ENCODE peak calls at places on chromosomes 16 and 17, in five cellular contexts. G is non-pigmented ciliary epithelial cell; Z is stomach; V is BE2C; J is activated CD4-positive, CD25-positive, alpha-beta regulatory T cell. Q is an unnamed sample.

GRCh38 chr16:30494709-30495108 is 22.2 kb downstream of the ITGAL start:
- DNase-seq in J (no peak), G (no peak), V (no peak), Z (no peak), Q (no peak)

GRCh38 chr17:15981208-15981607 is 18.3 kb downstream of the ZSWIM7 start:
- DNase-seq in V (no peak), J (no peak), Z (no peak), G (no peak), Q (no peak)

GRCh38 chr17:77186141-77186604 is 45.4 kb downstream of the SEC14L1 start:
- DNase-seq in V (no peak), Z (no peak), G (no peak), J (no peak), Q (no peak)

GRCh38 chr16:89349947-89350633 is 132.6 kb downstream of the ZNF778 start:
- DNase-seq in J (no peak), Z (no peak), V (no peak), G (no peak), Q (no peak)

GRCh38 chr16:88934066-88934667 is 42.8 kb downstream of the CBFA2T3 start:
- DNase-seq in V (no peak), Z (no peak), J (no peak), G (no peak), Q (no peak)

GRCh38 chr17:32253117-32253611 is 12.5 kb upstream of the RHBDL3 start:
- DNase-seq in V (peak; percentile 69), J (no peak), G (peak; percentile 40), Z (peak; percentile 87), Q (peak; percentile 84)

GRCh38 chr16:56193951-56194726 is 2.9 kb downstream of the GNAO1 start:
- DNase-seq in G (peak; percentile 18), J (no peak), V (peak; percentile 96), Z (peak; percentile 67), Q (peak; percentile 85)

GRCh38 chr16:88491560-88492310 is 38.7 kb downstream of the ZFPM1 start:
- DNase-seq in G (no peak), V (peak; percentile 63), J (no peak), Z (no peak), Q (no peak)

GRCh38 chr16:20910781-20911321 is 10.3 kb downstream of the LYRM1 start:
- DNase-seq in J (no peak), G (peak; percentile 73), V (no peak), Z (no peak), Q (peak; percentile 54)

GRCh38 chr17:16439867-16440351 is 24.5 kb downstream of the TRPV2 start:
- DNase-seq in Z (no peak), G (no peak), J (no peak), V (no peak), Q (peak; percentile 52)

GRCh38 chr17:18379246-18380146 is 1.9 kb downstream of the EVPLL start:
- DNase-seq in J (no peak), G (no peak), V (no peak), Z (no peak), Q (no peak)

GRCh38 chr16:64773638-64774037 is 348.2 kb downstream of the CDH11 start:
- DNase-seq in J (no peak), G (no peak), Z (no peak), V (no peak), Q (no peak)

GRCh38 chr16:19505600-19506303 is 16.1 kb downstream of the GDE1 start:
- DNase-seq in G (no peak), V (no peak), Z (no peak), J (no peak), Q (no peak)

GRCh38 chr16:69187387-69187890 is 475 bp downstream of the SNTB2 start:
- DNase-seq in J (peak; percentile 17), Z (peak; percentile 60), G (no peak), V (peak; percentile 71), Q (peak; percentile 73)

GRCh38 chr17:29390856-29391631 is 881 bp downstream of the TAOK1 start:
- DNase-seq in Z (no peak), V (peak; percentile 18), G (no peak), J (no peak), Q (peak; percentile 42)

GRCh38 chr17:2869604-2870003 is 73.4 kb downstream of the RAP1GAP2 start:
- DNase-seq in J (no peak), G (no peak), V (no peak), Z (no peak), Q (no peak)

GRCh38 chr17:5667871-5668270 is 83.6 kb upstream of the NLRP1 start:
- DNase-seq in G (no peak), V (no peak), Z (no peak), J (no peak), Q (peak; percentile 13)

GRCh38 chr17:10649031-10649430 is 8.1 kb downstream of the MYH3 start:
- DNase-seq in Z (no peak), J (no peak), V (no peak), G (peak; percentile 18), Q (no peak)

GRCh38 chr17:66331038-66331816 is 28.8 kb downstream of the PRKCA start:
- DNase-seq in J (no peak), V (no peak), G (no peak), Z (no peak), Q (no peak)

GRCh38 chr17:44689492-44690217 is at the start of gene CCDC43:
- DNase-seq in Z (peak; percentile 91), V (peak; percentile 94), G (peak; percentile 64), J (peak; percentile 80), Q (peak; percentile 99)

GRCh38 chr17:17681744-17682292 is 560 bp downstream of the RAI1 start:
- DNase-seq in J (peak; percentile 12), G (no peak), Z (no peak), V (peak; percentile 38), Q (peak; percentile 69)

GRCh38 chr17:66839616-66840015 is 4.7 kb downstream of the CACNG5 start:
- DNase-seq in J (no peak), G (no peak), Z (no peak), V (no peak), Q (no peak)

GRCh38 chr17:4940625-4941021 is 555 bp downstream of the RNF167 start:
- DNase-seq in Z (no peak), G (no peak), V (no peak), J (no peak), Q (peak; percentile 56)

GRCh38 chr16:2040031-2040430 is 7.6 kb downstream of the NTHL1 start:
- DNase-seq in G (no peak), Z (no peak), J (no peak), V (no peak), Q (peak; percentile 50)

GRCh38 chr17:10261098-10261497 is 62.7 kb upstream of the GAS7 start:
- DNase-seq in V (no peak), G (no peak), Z (no peak), J (no peak), Q (no peak)

GRCh38 chr16:28974007-28974436 is 556 bp upstream of the SPNS1 start:
- DNase-seq in G (peak; percentile 11), J (no peak), V (peak; percentile 86), Z (peak; percentile 44), Q (peak; percentile 78)

GRCh38 chr17:48724241-48725004 is 1.4 kb downstream of the PRAC2 start:
- DNase-seq in V (peak; percentile 89), G (peak; percentile 31), J (peak; percentile 50), Z (peak; percentile 89), Q (peak; percentile 78)

GRCh38 chr17:75130632-75131277 is 787 bp downstream of the NT5C start:
- DNase-seq in J (no peak), Z (peak; percentile 47), V (peak; percentile 78), G (no peak), Q (peak; percentile 73)

GRCh38 chr17:81094744-81095607 is 60.0 kb downstream of the BAIAP2 start:
- DNase-seq in V (peak; percentile 77), J (peak; percentile 60), Z (peak; percentile 54), G (peak; percentile 99), Q (peak; percentile 98)

Q was measured in DMS53.